ENCODE peak calls at places on chromosome 12, in nine cellular contexts. D, I, A, V, O, Y, Q, W and U are unnamed samples.

GRCh38 chr12:10982244-10982643 is 4.5 kb downstream of the TAS2R50 start:
- DNase-seq in D (no peak), O (no peak), W (no peak), Y (no peak), A (no peak), V (no peak), I (no peak), Q (no peak), U (no peak)

GRCh38 chr12:128986957-128987356 is 133.7 kb downstream of the GLT1D1 start:
- DNase-seq in D (no peak), A (no peak), Q (no peak), I (no peak), V (no peak), W (no peak), O (no peak), Y (no peak), U (no peak)

GRCh38 chr12:24705741-24706358 is 243.1 kb downstream of the BCAT1 start:
- DNase-seq in Q (no peak), I (no peak), Y (no peak), A (no peak), V (no peak), O (no peak), W (peak), D (no peak), U (no peak)

GRCh38 chr12:22287776-22288621 is 46.5 kb downstream of the ST8SIA1 start:
- DNase-seq in D (no peak), W (no peak), Q (peak), A (no peak), I (no peak), O (no peak), V (no peak), Y (no peak), U (no peak)

GRCh38 chr12:30447061-30447750 is 248.5 kb downstream of the IPO8 start:
- DNase-seq in I (no peak), V (no peak), O (no peak), W (no peak), Y (no peak), D (no peak), A (no peak), Q (no peak), U (no peak)

GRCh38 chr12:47711448-47711847 is 5.6 kb upstream of the RPAP3 start:
- DNase-seq in Q (no peak), O (no peak), A (no peak), I (no peak), Y (no peak), V (no peak), D (no peak), W (no peak), U (no peak)

GRCh38 chr12:51156366-51156765 is 16.6 kb downstream of the TFCP2 start:
- DNase-seq in I (no peak), D (no peak), W (no peak), A (no peak), Q (no peak), Y (no peak), V (no peak), O (no peak), U (no peak)

GRCh38 chr12:66612053-66612775 is 66.7 kb downstream of the GRIP1 start:
- DNase-seq in V (no peak), D (no peak), Y (no peak), O (no peak), A (no peak), Q (no peak), W (no peak), I (no peak), U (no peak)

GRCh38 chr12:108199111-108199510 is 70.0 kb downstream of the WSCD2 start:
- DNase-seq in V (no peak), A (no peak), D (no peak), I (no peak), Q (no peak), W (no peak), Y (no peak), O (no peak), U (no peak)

GRCh38 chr12:52739963-52740362 is 36.6 kb upstream of the KRT77 start:
- DNase-seq in V (no peak), Q (no peak), W (no peak), I (no peak), A (no peak), Y (no peak), D (no peak), O (no peak), U (no peak)

GRCh38 chr12:12736759-12737676 is 19.9 kb downstream of the CDKN1B start:
- DNase-seq in Y (no peak), A (peak), Q (peak), D (peak), V (peak), I (no peak), O (no peak), W (peak), U (no peak)

GRCh38 chr12:111022386-111022785 is 102.0 kb upstream of the MYL2 start:
- DNase-seq in W (no peak), I (no peak), O (no peak), Q (no peak), D (no peak), Y (no peak), A (no peak), V (no peak), U (no peak)

GRCh38 chr12:59403259-59403932 is 192.4 kb upstream of the SLC16A7 start:
- DNase-seq in V (peak), A (peak), D (peak), O (no peak), Q (peak), Y (no peak), I (no peak), W (peak), U (no peak)

GRCh38 chr12:131024721-131025120 is 71.0 kb downstream of the ADGRD1 start:
- DNase-seq in Y (no peak), Q (no peak), A (no peak), W (no peak), I (no peak), V (no peak), D (no peak), O (no peak), U (no peak)

GRCh38 chr12:90245396-90245795 is 536.8 kb upstream of the ATP2B1 start:
- DNase-seq in A (no peak), O (no peak), D (no peak), Q (no peak), W (no peak), I (no peak), Y (no peak), V (no peak), U (no peak)

GRCh38 chr12:107468182-107468581 is 217.4 kb upstream of the PWP1 start:
- DNase-seq in A (no peak), Q (no peak), W (no peak), Y (no peak), O (no peak), I (no peak), V (no peak), D (peak), U (no peak)

GRCh38 chr12:113857371-113857770 is 108.8 kb downstream of the RBM19 start:
- DNase-seq in D (no peak), I (no peak), W (no peak), Q (no peak), Y (no peak), O (no peak), V (no peak), A (no peak), U (no peak)

GRCh38 chr12:6866163-6866919 is 990 bp upstream of the TPI1 start:
- DNase-seq in V (no peak), Q (no peak), Y (no peak), D (no peak), A (no peak), I (no peak), O (no peak), W (no peak), U (no peak)

GRCh38 chr12:26152507-26153102 is 27.8 kb upstream of the BHLHE41 start:
- DNase-seq in O (no peak), Q (no peak), Y (no peak), D (no peak), A (no peak), V (no peak), W (no peak), I (no peak), U (no peak)

GRCh38 chr12:132268674-132269073 is 60.7 kb downstream of the GALNT9 start:
- DNase-seq in W (no peak), V (no peak), O (no peak), Y (no peak), D (no peak), Q (no peak), A (no peak), I (no peak), U (peak)

GRCh38 chr12:75196865-75197264 is 12.8 kb downstream of the KCNC2 start:
- DNase-seq in W (no peak), I (no peak), D (no peak), O (no peak), Y (no peak), A (no peak), Q (no peak), V (no peak), U (no peak)

GRCh38 chr12:50282581-50283229 is 615 bp downstream of the LIMA1 start:
- DNase-seq in A (no peak), V (no peak), Y (no peak), I (no peak), W (no peak), O (no peak), D (peak), Q (no peak), U (no peak)

GRCh38 chr12:112664569-112664968 is 127.0 kb upstream of the RPH3A start:
- DNase-seq in O (no peak), I (no peak), A (peak), D (no peak), V (peak), Q (no peak), Y (no peak), W (no peak), U (no peak)

GRCh38 chr12:118356809-118357326 is 15.8 kb downstream of the TAOK3 start:
- DNase-seq in I (no peak), O (no peak), Q (no peak), A (no peak), D (no peak), W (peak), V (no peak), Y (no peak), U (no peak)

GRCh38 chr12:12946686-12947355 is 5.1 kb downstream of the GPRC5D start:
- DNase-seq in Y (no peak), V (no peak), A (no peak), O (no peak), Q (no peak), W (no peak), I (no peak), D (no peak), U (no peak)

GRCh38 chr12:56958422-56958821 is 1.0 kb upstream of the RDH16 start:
- DNase-seq in D (no peak), V (no peak), I (no peak), A (no peak), W (no peak), Y (no peak), O (no peak), Q (no peak), U (no peak)

GRCh38 chr12:66662179-66662578 is 16.7 kb downstream of the GRIP1 start:
- DNase-seq in O (no peak), V (no peak), D (no peak), W (peak), A (no peak), Q (no peak), I (no peak), Y (no peak), U (no peak)

GRCh38 chr12:65098364-65098763 is 22.7 kb downstream of the WIF1 start:
- DNase-seq in O (no peak), I (no peak), Q (no peak), V (no peak), D (no peak), A (no peak), Y (no peak), W (no peak), U (no peak)

GRCh38 chr12:94211011-94211410 is 62.6 kb downstream of the PLXNC1 start:
- DNase-seq in I (no peak), W (no peak), V (no peak), A (no peak), Q (no peak), D (no peak), O (no peak), Y (no peak), U (no peak)

GRCh38 chr12:62604856-62605255 is 138.2 kb downstream of the MON2 start:
- DNase-seq in A (no peak), O (no peak), D (no peak), I (no peak), V (no peak), Y (no peak), Q (no peak), W (no peak), U (no peak)

GRCh38 chr12:128316981-128317526 is 50.1 kb downstream of the TMEM132C start:
- DNase-seq in D (no peak), I (no peak), O (no peak), W (no peak), Q (no peak), Y (no peak), A (peak), V (no peak), U (no peak)

GRCh38 chr12:21934173-21934572 is 7.1 kb downstream of the ABCC9 start:
- DNase-seq in I (no peak), D (no peak), Y (no peak), A (no peak), W (no peak), O (no peak), V (no peak), Q (no peak), U (no peak)

GRCh38 chr12:116495260-116495659 is 63.9 kb upstream of the MAP1LC3B2 start:
- DNase-seq in D (no peak), W (no peak), Q (no peak), O (no peak), A (peak), V (no peak), I (no peak), Y (no peak), U (no peak)

GRCh38 chr12:22103418-22103817 is 57.4 kb downstream of the CMAS start:
- DNase-seq in A (no peak), Y (no peak), O (no peak), V (no peak), Q (no peak), W (no peak), D (no peak), I (no peak), U (no peak)

GRCh38 chr12:115916910-115917668 is 360.4 kb downstream of the MED13L start:
- DNase-seq in D (peak), A (peak), O (peak), W (peak), Q (peak), I (peak), Y (peak), V (peak), U (peak)

GRCh38 chr12:4910502-4911315 is 1.0 kb downstream of the KCNA1 start:
- DNase-seq in O (no peak), D (no peak), Y (no peak), A (no peak), Q (no peak), I (no peak), W (no peak), V (no peak), U (no peak)

GRCh38 chr12:67482751-67483661 is 165.5 kb upstream of the DYRK2 start:
- DNase-seq in A (peak), Y (peak), W (peak), I (peak), Q (peak), D (peak), O (peak), V (peak), U (no peak)

GRCh38 chr12:53172352-53172751 is 8.2 kb upstream of the ZNF740 start:
- DNase-seq in I (no peak), A (no peak), V (no peak), W (no peak), Y (no peak), D (no peak), Q (no peak), O (no peak), U (no peak)

GRCh38 chr12:34398706-34399630 is 376.7 kb downstream of the ALG10 start:
- DNase-seq in W (no peak), Y (peak), O (peak), V (no peak), Q (no peak), I (peak), D (peak), A (peak), U (peak)

DNA sequence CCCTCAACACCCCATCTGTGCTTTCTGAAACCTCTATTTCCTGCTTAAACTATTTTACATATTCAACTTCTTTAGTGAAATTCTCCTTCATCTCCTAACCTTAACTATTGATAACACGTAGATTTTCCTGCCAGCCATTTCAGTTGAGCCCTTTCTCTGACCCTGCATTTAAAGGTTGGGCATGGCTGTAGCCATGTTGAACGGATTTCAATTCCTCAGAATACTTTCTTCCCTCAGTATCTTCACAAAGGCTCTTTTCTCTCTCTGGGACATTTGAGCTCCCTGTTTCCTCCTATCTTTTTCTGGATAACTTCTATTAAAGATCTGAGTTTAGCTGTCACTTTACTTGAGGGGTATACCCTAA is 1.2 kb downstream of the PPHLN1 start:
- DNase-seq in W (no peak), O (no peak), I (no peak), V (no peak), D (no peak), A (no peak), Q (no peak), Y (no peak), U (no peak)
- H3K27ac ChIP-seq in W (peak), O (peak), I (no peak), V (no peak), D (no peak), A (peak), Q (peak), Y (peak), U (no peak)

GRCh38 chr12:9773216-9773877 is 12.6 kb upstream of the CD69 start:
- DNase-seq in O (no peak), W (no peak), Y (no peak), V (no peak), Q (no peak), A (no peak), I (no peak), D (no peak), U (no peak)
- TF ChIP-seq CTCF in O (no peak), W (no peak), Y (no peak), V (no peak), Q (no peak), A (no peak), I (no peak), D (no peak), U (no peak)

GRCh38 chr12:70365398-70365647 is 767 bp upstream of the KCNMB4 start:
- DNase-seq in O (no peak), W (no peak), Q (no peak), V (no peak), Y (no peak), D (no peak), I (no peak), A (no peak), U (no peak)
- H3K27ac ChIP-seq in O (no peak), W (no peak), Q (no peak), V (no peak), Y (no peak), D (no peak), I (no peak), A (no peak), U (no peak)

GRCh38 chr12:104448031-104448430 is 8.7 kb upstream of the CHST11 start:
- DNase-seq in A (no peak), D (no peak), V (no peak), O (no peak), W (no peak), Q (no peak), Y (no peak), I (no peak), U (no peak)

GRCh38 chr12:104450700-104451099 is 6.0 kb upstream of the CHST11 start:
- DNase-seq in V (no peak), Y (no peak), D (no peak), Q (no peak), W (no peak), A (no peak), I (no peak), O (no peak), U (no peak)

GRCh38 chr12:104446646-104447415 is 9.9 kb upstream of the CHST11 start:
- DNase-seq in Y (no peak), A (no peak), I (no peak), W (no peak), V (no peak), Q (no peak), O (no peak), D (no peak), U (no peak)

GRCh38 chr12:104452046-104452445 is 4.7 kb upstream of the CHST11 start:
- DNase-seq in Y (no peak), I (no peak), V (no peak), Q (no peak), O (no peak), A (no peak), D (no peak), W (no peak), U (no peak)

DNA sequence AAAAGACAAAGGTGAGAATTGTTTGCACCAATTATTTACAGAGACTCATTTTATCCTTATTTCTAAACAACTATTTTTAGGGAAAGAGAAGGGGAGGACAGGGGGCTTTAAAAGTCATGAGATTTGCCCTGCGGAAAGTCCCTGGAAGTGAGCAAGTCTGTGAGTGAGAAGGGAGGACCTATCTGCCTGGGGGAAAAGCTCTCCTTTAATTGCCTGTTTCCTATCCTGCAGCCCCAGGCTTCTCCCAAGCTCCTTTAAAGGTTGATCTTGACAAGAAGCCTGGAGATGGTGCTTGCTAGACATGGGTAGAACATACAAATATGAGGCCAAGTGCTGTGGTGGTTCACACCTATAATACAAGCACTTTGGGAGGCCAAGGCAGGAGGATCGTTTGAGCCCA is 8.3 kb upstream of the CHST11 start:
- DNase-seq in I (no peak), Q (no peak), O (no peak), V (no peak), A (no peak), D (no peak), W (no peak), Y (no peak), U (no peak)
- TF ChIP-seq CTCF in I (no peak), Q (no peak), O (no peak), V (no peak), A (no peak), D (no peak), W (no peak), Y (no peak), U (no peak)

GRCh38 chr12:45269407-45269741 is 53.5 kb downstream of the ANO6 start:
- DNase-seq in O (no peak), A (no peak), D (no peak), Y (no peak), V (no peak), W (no peak), I (no peak), Q (no peak), U (no peak)
- H3K27ac ChIP-seq in O (peak), A (peak), D (peak), Y (peak), V (peak), W (no peak), I (peak), Q (no peak), U (peak)

DNA sequence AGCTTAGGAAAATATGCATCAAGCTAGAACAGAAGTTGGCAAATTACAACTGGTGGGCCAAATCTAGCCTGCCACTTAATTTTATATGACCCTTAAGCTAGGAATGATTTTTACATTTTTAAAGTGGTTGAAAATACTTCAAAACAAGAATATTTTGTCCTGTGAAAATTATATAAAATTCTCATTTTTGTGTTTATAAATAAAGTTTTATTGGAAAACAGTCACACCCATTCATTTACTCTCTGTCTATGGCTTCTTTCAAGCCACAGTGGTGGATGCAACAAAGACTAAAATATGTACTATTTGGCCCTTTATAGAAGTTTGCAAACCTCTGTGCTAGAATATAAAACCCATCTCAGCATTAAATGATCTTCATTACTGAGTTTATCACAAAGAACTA is 2.1 kb upstream of the ABCD2 start:
- DNase-seq in V (no peak), O (no peak), I (no peak), Q (no peak), Y (no peak), W (no peak), A (no peak), D (no peak), U (no peak)
- TF ChIP-seq CTCF in V (no peak), O (no peak), I (no peak), Q (no peak), Y (no peak), W (no peak), A (no peak), D (no peak), U (no peak)